ENCODE peak calls at places on chromosomes 3 and 15, in four cellular contexts. One of them, this sample, is unnamed. For H3K9me3, the result is how much of the 10 kb centered on the place peaks cover.

GRCh38 chr3:155481089-155481488 is 187.6 kb upstream of the STRIT1 start:
- DNase-seq in IMR-90: no peak
- DNase-seq in lower lobe of right lung: no peak
- DNase-seq in lung: no peak
- DNase-seq in this sample: no peak

GRCh38 chr3:123390865-123391613 is 57.9 kb downstream of the ADCY5 start:
- DNase-seq in IMR-90: no peak
- DNase-seq in lower lobe of right lung: no peak
- DNase-seq in lung: no peak
- DNase-seq in this sample: no peak

GRCh38 chr15:100570282-100570681 is 31.7 kb downstream of the LINS1 start:
- DNase-seq in IMR-90: peak
- DNase-seq in lower lobe of right lung: no peak
- DNase-seq in lung: no peak
- DNase-seq in this sample: no peak

GRCh38 chr3:33001889-33002288 is 50.4 kb downstream of the CCR4 start:
- DNase-seq in IMR-90: no peak
- DNase-seq in lower lobe of right lung: no peak
- DNase-seq in lung: no peak
- DNase-seq in this sample: no peak

GRCh38 chr15:92629975-92630626 is 25.5 kb downstream of the FAM174B start:
- DNase-seq in IMR-90: no peak
- DNase-seq in lower lobe of right lung: no peak
- DNase-seq in lung: no peak
- DNase-seq in this sample: no peak

GRCh38 chr3:142934128-142934896 is 29.2 kb downstream of the PAQR9 start:
- DNase-seq in IMR-90: no peak
- DNase-seq in lower lobe of right lung: no peak
- DNase-seq in lung: no peak
- DNase-seq in this sample: no peak

GRCh38 chr3:49712631-49713317 is 6.7 kb downstream of the AMIGO3 start:
- DNase-seq in IMR-90: no peak
- DNase-seq in lower lobe of right lung: no peak
- DNase-seq in lung: no peak
- DNase-seq in this sample: no peak

GRCh38 chr3:119352235-119352634 is 58.1 kb downstream of the ARHGAP31 start:
- DNase-seq in IMR-90: peak
- DNase-seq in lower lobe of right lung: no peak
- DNase-seq in lung: no peak
- DNase-seq in this sample: no peak

GRCh38 chr3:141410861-141411771 is 42.8 kb downstream of the ZBTB38 start:
- DNase-seq in IMR-90: peak
- DNase-seq in lower lobe of right lung: no peak
- DNase-seq in lung: no peak
- DNase-seq in this sample: peak

GRCh38 chr3:86234516-86235254 is 756.3 kb downstream of the VGLL3 start:
- DNase-seq in IMR-90: no peak
- DNase-seq in lower lobe of right lung: no peak
- DNase-seq in lung: no peak
- DNase-seq in this sample: no peak

GRCh38 chr3:184067573-184068055 is 14.8 kb downstream of the HTR3C start:
- DNase-seq in IMR-90: no peak
- DNase-seq in lower lobe of right lung: no peak
- DNase-seq in lung: no peak
- DNase-seq in this sample: no peak

GRCh38 chr3:154421067-154421466 is 8.9 kb downstream of the GPR149 start:
- DNase-seq in IMR-90: no peak
- DNase-seq in lower lobe of right lung: no peak
- DNase-seq in lung: no peak
- DNase-seq in this sample: no peak

GRCh38 chr3:49601358-49602048 is 47.2 kb downstream of the BSN start:
- DNase-seq in IMR-90: peak
- DNase-seq in lower lobe of right lung: no peak
- DNase-seq in lung: no peak
- DNase-seq in this sample: no peak

GRCh38 chr3:50642382-50642781 is 25.4 kb downstream of the MAPKAPK3 start:
- DNase-seq in IMR-90: no peak
- DNase-seq in lower lobe of right lung: no peak
- DNase-seq in lung: no peak
- DNase-seq in this sample: no peak

GRCh38 chr3:52526151-52526561 is 7.5 kb downstream of the NT5DC2 start:
- DNase-seq in IMR-90: no peak
- DNase-seq in lower lobe of right lung: peak
- DNase-seq in lung: peak
- DNase-seq in this sample: no peak

GRCh38 chr3:134038071-134038491 is 8.4 kb upstream of the SLCO2A1 start:
- DNase-seq in IMR-90: no peak
- DNase-seq in lower lobe of right lung: no peak
- DNase-seq in lung: no peak
- DNase-seq in this sample: no peak

GRCh38 chr3:114144909-114145688 is 33.8 kb downstream of the DRD3 start:
- DNase-seq in IMR-90: peak
- DNase-seq in lower lobe of right lung: no peak
- DNase-seq in lung: peak
- DNase-seq in this sample: no peak

GRCh38 chr15:70094690-70095311 is 2.9 kb downstream of the TLE3 start:
- DNase-seq in IMR-90: no peak
- DNase-seq in lower lobe of right lung: no peak
- DNase-seq in lung: no peak
- DNase-seq in this sample: no peak

GRCh38 chr3:158718490-158719170 is 13.6 kb downstream of the RARRES1 start:
- DNase-seq in IMR-90: peak
- DNase-seq in lower lobe of right lung: no peak
- DNase-seq in lung: no peak
- DNase-seq in this sample: peak

GRCh38 chr3:58009026-58009748 is 965 bp downstream of the FLNB start:
- DNase-seq in IMR-90: no peak
- DNase-seq in lower lobe of right lung: peak
- DNase-seq in lung: peak
- DNase-seq in this sample: peak

GRCh38 chr3:53122933-53123305 is 7.3 kb downstream of the RFT1 start:
- DNase-seq in IMR-90: no peak
- DNase-seq in lower lobe of right lung: no peak
- DNase-seq in lung: no peak
- DNase-seq in this sample: no peak

GRCh38 chr3:160448845-160449659 is 534 bp downstream of the TRIM59 start:
- DNase-seq in IMR-90: peak
- DNase-seq in lower lobe of right lung: no peak
- DNase-seq in lung: no peak
- DNase-seq in this sample: no peak

GRCh38 chr3:185328324-185329004 is 34.5 kb upstream of the MAP3K13 start:
- DNase-seq in IMR-90: no peak
- DNase-seq in lower lobe of right lung: no peak
- DNase-seq in lung: no peak
- DNase-seq in this sample: peak

GRCh38 chr3:53318522-53318921 is 28.8 kb downstream of the DCP1A start:
- DNase-seq in IMR-90: peak
- DNase-seq in lower lobe of right lung: no peak
- DNase-seq in lung: no peak
- DNase-seq in this sample: no peak

GRCh38 chr15:58980351-58980939 is 7.0 kb upstream of the RNF111 start:
- DNase-seq in IMR-90: peak
- DNase-seq in lower lobe of right lung: no peak
- DNase-seq in lung: no peak
- DNase-seq in this sample: no peak

GRCh38 chr15:72160846-72161245 is 36.7 kb downstream of the GRAMD2A start:
- DNase-seq in IMR-90: no peak
- DNase-seq in lower lobe of right lung: no peak
- DNase-seq in lung: no peak
- DNase-seq in this sample: no peak

GRCh38 chr3:139353920-139354556 is 10.2 kb downstream of the MRPS22 start:
- DNase-seq in IMR-90: peak
- DNase-seq in lower lobe of right lung: no peak
- DNase-seq in lung: no peak
- DNase-seq in this sample: no peak

GRCh38 chr3:137761563-137762503 is 2.3 kb upstream of the SOX14 start:
- DNase-seq in IMR-90: no peak
- DNase-seq in lower lobe of right lung: no peak
- DNase-seq in lung: no peak
- DNase-seq in this sample: no peak

GRCh38 chr3:146177072-146177936 is 16.3 kb upstream of the PLOD2 start:
- DNase-seq in IMR-90: no peak
- DNase-seq in lower lobe of right lung: no peak
- DNase-seq in lung: no peak
- DNase-seq in this sample: no peak

GRCh38 chr15:54082836-54083492 is 104.7 kb downstream of the UNC13C start:
- DNase-seq in IMR-90: peak
- DNase-seq in lower lobe of right lung: no peak
- DNase-seq in lung: no peak
- DNase-seq in this sample: no peak

DNA sequence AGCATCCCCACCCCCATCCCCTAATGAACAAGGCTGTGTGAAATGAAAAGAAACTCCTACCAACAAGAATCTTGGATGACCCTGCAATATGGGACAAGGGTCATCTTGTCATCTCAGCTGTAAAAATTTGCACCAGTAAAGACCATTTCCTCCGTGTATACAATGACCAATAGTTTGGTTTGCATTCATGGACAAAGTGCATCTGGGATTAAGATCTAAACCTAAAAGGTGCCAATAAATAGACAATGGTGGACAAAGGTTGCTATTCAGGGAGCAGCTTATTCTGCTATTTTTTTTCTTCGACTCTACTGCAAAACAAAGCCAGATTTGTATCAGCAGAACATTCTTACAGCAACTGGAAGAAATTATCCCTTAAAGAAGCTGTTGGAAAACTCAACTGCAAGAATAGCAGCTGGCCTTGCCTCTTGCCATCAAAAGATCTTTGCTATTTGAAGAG is 8.0 kb downstream of the MGLL start:
- DNase-seq in IMR-90: no peak
- DNase-seq in lower lobe of right lung: no peak
- DNase-seq in lung: no peak
- DNase-seq in this sample: peak
- H3K27ac ChIP-seq in IMR-90: no peak
- H3K27ac ChIP-seq in lower lobe of right lung: no peak
- H3K27ac ChIP-seq in lung: no peak
- H3K27ac ChIP-seq in this sample: peak

DNA sequence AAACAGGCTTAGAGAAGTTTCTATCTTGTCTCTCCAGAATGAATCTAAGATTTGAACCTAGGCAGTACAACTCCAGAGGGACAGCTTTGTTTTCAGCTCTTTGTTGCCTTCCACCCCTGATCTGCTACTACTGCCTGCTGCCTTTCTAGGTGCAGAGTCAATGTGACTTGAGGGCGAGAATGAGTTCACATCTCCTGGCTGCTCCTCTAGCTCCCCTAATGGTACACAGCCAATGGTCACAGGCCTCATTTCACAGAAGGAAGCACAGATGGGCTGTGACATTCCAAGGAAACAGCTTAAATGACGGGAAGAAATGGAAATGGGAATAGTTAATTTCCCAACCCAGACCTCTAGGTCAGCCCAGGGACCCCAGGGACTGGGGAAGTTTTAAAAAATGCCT is 32.4 kb downstream of the FAM43A start:
- DNase-seq in IMR-90: no peak
- DNase-seq in lower lobe of right lung: no peak
- DNase-seq in lung: no peak
- DNase-seq in this sample: no peak
- TF ChIP-seq CTCF in IMR-90: no peak
- TF ChIP-seq CTCF in lower lobe of right lung: no peak
- TF ChIP-seq CTCF in lung: no peak
- TF ChIP-seq CTCF in this sample: no peak

GRCh38 chr3:29065211-29065785 is 215.6 kb upstream of the RBMS3 start:
- DNase-seq in IMR-90: peak
- DNase-seq in lower lobe of right lung: peak
- DNase-seq in lung: peak
- DNase-seq in this sample: peak
- H3K9me3 ChIP-seq in IMR-90: under half
- H3K9me3 ChIP-seq in lower lobe of right lung: under half
- H3K9me3 ChIP-seq in lung: under half
- H3K9me3 ChIP-seq in this sample: under half

GRCh38 chr3:105790534-105790933 is 78.3 kb downstream of the CBLB start:
- DNase-seq in IMR-90: no peak
- DNase-seq in lower lobe of right lung: no peak
- DNase-seq in lung: no peak
- DNase-seq in this sample: no peak

GRCh38 chr3:105791134-105791533 is 77.7 kb downstream of the CBLB start:
- DNase-seq in IMR-90: peak
- DNase-seq in lower lobe of right lung: no peak
- DNase-seq in lung: no peak
- DNase-seq in this sample: no peak

GRCh38 chr3:105788548-105789036 is 80.2 kb downstream of the CBLB start:
- DNase-seq in IMR-90: no peak
- DNase-seq in lower lobe of right lung: no peak
- DNase-seq in lung: no peak
- DNase-seq in this sample: no peak

GRCh38 chr3:105791919-105792786 is 76.7 kb downstream of the CBLB start:
- DNase-seq in IMR-90: peak
- DNase-seq in lower lobe of right lung: no peak
- DNase-seq in lung: peak
- DNase-seq in this sample: peak

DNA sequence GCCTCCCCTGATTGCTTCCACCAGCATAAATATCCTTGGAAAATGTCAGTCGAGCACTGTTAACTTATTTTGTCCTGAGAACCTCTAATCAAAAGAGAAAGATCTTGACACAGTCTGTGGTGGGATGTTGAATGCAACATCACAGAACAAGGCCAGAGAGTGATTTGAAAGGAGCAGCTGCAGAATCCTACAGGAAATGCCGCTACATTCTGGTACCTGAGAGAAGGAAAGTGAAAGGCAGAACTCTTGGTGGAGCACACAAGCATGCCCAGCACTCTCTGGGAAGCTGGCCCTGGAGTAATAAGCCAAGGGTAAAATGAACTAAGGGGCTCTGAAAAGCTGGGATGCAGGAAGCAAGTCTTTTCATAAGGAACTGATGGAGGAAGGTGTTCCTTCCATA is 75.8 kb downstream of the CBLB start:
- DNase-seq in IMR-90: no peak
- DNase-seq in lower lobe of right lung: no peak
- DNase-seq in lung: no peak
- DNase-seq in this sample: no peak
- H3K27ac ChIP-seq in IMR-90: no peak
- H3K27ac ChIP-seq in lower lobe of right lung: no peak
- H3K27ac ChIP-seq in lung: peak
- H3K27ac ChIP-seq in this sample: peak

DNA sequence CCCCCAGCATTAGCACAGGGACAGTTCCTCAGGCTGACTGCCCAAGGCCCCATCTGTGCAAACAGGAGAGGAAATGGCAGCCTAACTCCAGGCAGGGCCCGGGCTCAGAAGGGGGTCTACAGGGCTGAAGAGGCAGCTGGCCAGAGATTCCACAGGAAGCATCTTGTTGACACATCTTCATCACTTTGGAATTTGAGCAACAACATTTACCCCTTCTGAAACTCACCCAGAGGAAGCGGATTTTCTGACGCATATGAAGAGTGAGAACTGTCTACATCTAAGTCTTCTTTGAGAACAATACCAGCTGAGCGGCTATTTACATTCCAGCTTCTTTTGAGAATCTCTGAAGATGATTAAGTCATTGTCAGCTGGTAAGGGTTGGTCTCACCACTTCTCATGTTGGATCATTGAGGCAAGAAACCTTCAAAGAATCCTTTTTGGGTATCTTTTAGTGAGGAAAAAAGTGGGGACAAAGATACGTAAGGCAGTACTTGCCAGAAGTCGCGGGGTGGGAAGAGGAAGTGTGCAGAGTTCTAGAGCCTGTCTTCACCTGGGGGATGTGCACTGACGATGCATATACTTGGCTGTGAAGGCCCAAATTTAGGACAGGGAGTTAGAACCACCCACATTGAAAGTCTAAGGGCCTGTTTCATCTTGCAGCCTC is 25.4 kb upstream of the SRP14 start:
- DNase-seq in IMR-90: peak
- DNase-seq in lower lobe of right lung: no peak
- DNase-seq in lung: no peak
- DNase-seq in this sample: no peak
- TF ChIP-seq CTCF in IMR-90: no peak
- TF ChIP-seq CTCF in lower lobe of right lung: no peak
- TF ChIP-seq CTCF in lung: no peak
- TF ChIP-seq CTCF in this sample: no peak